ENCODE peak calls at places on chromosome 15, in six cellular contexts. Q is naive thymus-derived CD4-positive, alpha-beta T cell; T is breast epithelium; X is BJ; H is ovary; C is fibroblast of lung. U is an unnamed sample.

GRCh38 chr15:83379574-83379973 is 67.6 kb upstream of the SH3GL3 start:
- DNase-seq in Q (no peak), T (no peak), X (no peak), H (no peak), C (peak; percentile 18), U (no peak)

GRCh38 chr15:67777773-67778172 is 47.5 kb upstream of the SKOR1 start:
- DNase-seq in Q (no peak), T (no peak), X (no peak), H (no peak), C (no peak), U (no peak)

GRCh38 chr15:56052389-56053045 is 59.1 kb upstream of the NEDD4 start:
- DNase-seq in Q (peak; percentile 14), T (no peak), X (no peak), H (no peak), C (peak; percentile 53), U (no peak)

GRCh38 chr15:69478259-69478687 is 25.7 kb downstream of the RPLP1 start:
- DNase-seq in Q (no peak), T (no peak), X (no peak), H (peak; percentile 69), C (peak; percentile 49), U (peak; percentile 34)

GRCh38 chr15:82919231-82919886 is 33.2 kb downstream of the HOMER2 start:
- DNase-seq in Q (no peak), T (peak; percentile 88), X (no peak), H (peak; percentile 75), C (no peak), U (peak; percentile 71)

GRCh38 chr15:26757156-26757555 is 15.7 kb downstream of the GABRB3 start:
- DNase-seq in Q (no peak), T (no peak), X (no peak), H (no peak), C (no peak), U (no peak)

GRCh38 chr15:78715930-78716329 is 74.9 kb upstream of the CHRNB4 start:
- DNase-seq in Q (no peak), T (no peak), X (no peak), H (no peak), C (peak; percentile 84), U (no peak)

GRCh38 chr15:66765478-66766281 is 63.6 kb downstream of the SMAD6 start:
- DNase-seq in Q (no peak), T (peak; percentile 72), X (no peak), H (peak; percentile 43), C (peak; percentile 77), U (no peak)

GRCh38 chr15:54772663-54773062 is 424.1 kb downstream of the RSL24D1 start:
- DNase-seq in Q (no peak), T (no peak), X (no peak), H (no peak), C (no peak), U (no peak)

GRCh38 chr15:98951493-98952320 is 55.9 kb downstream of the PGPEP1L start:
- DNase-seq in Q (no peak), T (no peak), X (no peak), H (peak; percentile 79), C (no peak), U (no peak)

GRCh38 chr15:98953000-98953776 is 54.4 kb downstream of the PGPEP1L start:
- DNase-seq in Q (no peak), T (no peak), X (no peak), H (no peak), C (no peak), U (no peak)

GRCh38 chr15:98953950-98954349 is 53.6 kb downstream of the PGPEP1L start:
- DNase-seq in Q (no peak), T (no peak), X (no peak), H (peak; percentile 57), C (no peak), U (no peak)

GRCh38 chr15:98951004-98951403 is 56.6 kb downstream of the PGPEP1L start:
- DNase-seq in Q (no peak), T (no peak), X (no peak), H (no peak), C (no peak), U (no peak)

DNA sequence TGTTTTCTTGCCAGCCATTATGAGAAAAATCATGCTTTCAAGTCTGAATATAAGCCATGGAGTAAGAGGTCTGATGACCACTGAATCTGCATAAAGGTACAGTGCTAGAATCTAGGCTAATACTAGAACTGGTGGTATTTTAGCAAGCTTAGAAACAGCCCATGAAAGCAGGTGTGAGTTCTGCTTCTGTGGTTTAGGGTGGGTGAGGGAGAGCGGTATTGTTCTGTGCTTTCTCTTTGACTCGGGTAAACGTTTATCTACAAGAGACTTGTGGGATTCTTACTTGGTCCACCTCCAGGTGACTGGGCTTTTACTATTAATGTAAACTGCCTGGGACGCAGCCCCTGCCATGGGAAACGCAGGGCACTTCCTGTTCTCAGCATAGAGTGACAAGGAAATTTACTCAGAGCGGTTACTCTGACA is 55.2 kb downstream of the PGPEP1L start:
- DNase-seq in Q (no peak), T (no peak), X (no peak), H (no peak), C (peak; percentile 48), U (no peak)
- H3K36me3 ChIP-seq in Q (peaks cover 3% of the 10 kb centered on the region), T (peaks cover 4% of the 10 kb centered on the region), X (peaks cover 32% of the 10 kb centered on the region), H (no peaks in the 10 kb centered on the region), C (peaks cover 17% of the 10 kb centered on the region), U (no peaks in the 10 kb centered on the region)

DNA sequence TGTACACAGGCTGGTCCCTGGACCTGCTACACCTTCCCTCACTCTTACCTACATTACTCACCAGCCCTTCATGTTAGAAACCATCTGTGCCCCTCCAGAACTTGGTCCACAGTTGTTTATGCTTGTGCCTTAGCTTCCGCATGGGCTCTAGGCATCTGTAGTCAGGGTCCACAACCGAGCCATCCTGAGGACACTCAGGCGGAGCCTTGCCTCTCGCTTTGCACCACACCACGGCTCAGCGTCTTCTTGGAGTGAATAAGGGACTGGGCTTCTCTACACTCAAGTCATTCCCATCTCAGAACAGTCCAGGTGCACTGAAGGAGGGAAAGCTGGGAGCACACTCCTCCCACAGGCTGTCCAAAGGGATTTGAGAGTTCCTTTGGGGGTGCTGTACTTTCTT is 97.8 kb downstream of the HMG20A start:
- DNase-seq in Q (no peak), T (no peak), X (no peak), H (no peak), C (no peak), U (no peak)
- H3K27me3 ChIP-seq in Q (no peaks in the 10 kb centered on the region), T (no peaks in the 10 kb centered on the region), X (no peaks in the 10 kb centered on the region), H (no peaks in the 10 kb centered on the region), C (no peaks in the 10 kb centered on the region), U (no peaks in the 10 kb centered on the region)

GRCh38 chr15:41019174-41019573 is 65.9 kb downstream of the CHAC1 start:
- DNase-seq in Q (no peak), T (no peak), X (no peak), H (no peak), C (no peak), U (no peak)

GRCh38 chr15:41020311-41020710 is 67.0 kb downstream of the CHAC1 start:
- DNase-seq in Q (no peak), T (no peak), X (no peak), H (no peak), C (no peak), U (no peak)

GRCh38 chr15:41020829-41021228 is 67.6 kb downstream of the CHAC1 start:
- DNase-seq in Q (no peak), T (no peak), X (no peak), H (no peak), C (no peak), U (no peak)

GRCh38 chr15:41017051-41017735 is 63.9 kb downstream of the CHAC1 start:
- DNase-seq in Q (no peak), T (no peak), X (no peak), H (no peak), C (no peak), U (no peak)

GRCh38 chr15:41018534-41018933 is 65.3 kb downstream of the CHAC1 start:
- DNase-seq in Q (no peak), T (no peak), X (no peak), H (no peak), C (peak; percentile 48), U (no peak)
- H3K36me3 ChIP-seq in Q (peaks cover 5% of the 10 kb centered on the region), T (no peaks in the 10 kb centered on the region), X (peaks cover 6% of the 10 kb centered on the region), H (no peaks in the 10 kb centered on the region), C (peaks cover 2% of the 10 kb centered on the region), U (peaks cover 88% of the 10 kb centered on the region)

DNA sequence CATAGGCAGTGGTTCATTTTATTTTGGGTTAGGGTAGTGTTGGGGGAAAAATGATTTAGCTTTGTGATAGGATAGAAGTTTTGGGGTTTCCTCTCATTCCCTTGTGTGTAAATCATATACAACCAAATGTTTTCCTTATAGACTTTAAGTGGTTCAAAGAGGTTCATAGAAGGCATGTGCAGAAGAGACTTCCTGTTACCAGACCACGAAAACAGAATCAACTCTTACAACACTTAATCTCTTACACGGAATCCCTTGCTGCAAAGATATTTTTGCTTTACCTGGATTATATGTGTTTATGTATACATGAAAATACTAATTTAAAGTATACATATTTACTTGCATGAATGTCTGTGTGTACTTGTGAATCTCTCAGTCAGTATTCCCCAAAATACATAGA is 2.9 kb downstream of the TMOD2 start:
- DNase-seq in Q (no peak), T (no peak), X (no peak), H (no peak), C (no peak), U (no peak)
- H3K27me3 ChIP-seq in Q (no peaks in the 10 kb centered on the region), T (no peaks in the 10 kb centered on the region), X (peaks cover 10% of the 10 kb centered on the region), H (no peaks in the 10 kb centered on the region), C (peaks cover 16% of the 10 kb centered on the region), U (no peaks in the 10 kb centered on the region)

GRCh38 chr15:64861331-64861730 is 19.6 kb downstream of the PLEKHO2 start:
- DNase-seq in Q (no peak), T (no peak), X (no peak), H (no peak), C (no peak), U (no peak)

GRCh38 chr15:64865998-64866520 is 24.3 kb downstream of the PLEKHO2 start:
- DNase-seq in Q (no peak), T (no peak), X (peak; percentile 72), H (peak; percentile 79), C (peak; percentile 90), U (no peak)

GRCh38 chr15:64865126-64865997 is 23.6 kb downstream of the PLEKHO2 start:
- DNase-seq in Q (no peak), T (no peak), X (no peak), H (no peak), C (no peak), U (no peak)

GRCh38 chr15:64861960-64862359 is 20.2 kb downstream of the PLEKHO2 start:
- DNase-seq in Q (no peak), T (no peak), X (no peak), H (no peak), C (no peak), U (no peak)

GRCh38 chr15:64864080-64864479 is 22.4 kb downstream of the PLEKHO2 start:
- DNase-seq in Q (no peak), T (no peak), X (no peak), H (no peak), C (no peak), U (no peak)
- H3K36me3 ChIP-seq in Q (peaks cover 18% of the 10 kb centered on the region), T (no peaks in the 10 kb centered on the region), X (peaks cover 23% of the 10 kb centered on the region), H (no peaks in the 10 kb centered on the region), C (peaks cover 49% of the 10 kb centered on the region), U (no peaks in the 10 kb centered on the region)